ENCODE peak calls at places on chromosomes 6 and 20, in nine cellular contexts. U is Peyer's patch; K is effector CD4-positive, alpha-beta T cell; B is GM04503; R is left ventricle myocardium inferior; L is AG04450; E is activated naive CD8-positive, alpha-beta T cell treated with anti-CD3 and anti-CD28 coated beads for 36 hours; Q is CD4-positive, alpha-beta T cell; A is body of pancreas. F is an unnamed sample.

GRCh38 chr6:136737343-136738177 is 54.7 kb downstream of the MAP3K5 start:
- DNase-seq in U (no peak), Q (no peak), K (no peak), R (no peak), L (peak; percentile 59), A (peak; percentile 64), E (no peak), B (no peak), F (no peak)

GRCh38 chr20:50020283-50020682 is 37.5 kb downstream of the SNAI1 start:
- DNase-seq in B (no peak), U (no peak), Q (no peak), A (no peak), L (no peak), R (no peak), E (no peak), K (no peak), F (no peak)

GRCh38 chr6:135181333-135182119 is 418 bp downstream of the MYB start:
- DNase-seq in E (no peak), R (no peak), K (no peak), Q (no peak), B (no peak), A (no peak), U (no peak), L (no peak), F (no peak)

GRCh38 chr20:46638367-46639274 is 12.6 kb downstream of the SLC13A3 start:
- DNase-seq in K (no peak), L (no peak), E (no peak), Q (no peak), R (no peak), U (no peak), B (no peak), A (no peak), F (no peak)

GRCh38 chr20:33777831-33778230 is 33.3 kb upstream of the CHMP4B start:
- DNase-seq in R (no peak), K (no peak), L (no peak), U (no peak), B (no peak), A (no peak), Q (no peak), E (no peak), F (no peak)

GRCh38 chr20:35329435-35330139 is 37.4 kb upstream of the FAM83C start:
- DNase-seq in U (peak; percentile 72), B (no peak), A (no peak), R (no peak), Q (peak; percentile 13), E (peak; percentile 59), K (peak; percentile 4), L (no peak), F (no peak)

GRCh38 chr6:163400509-163400908 is 14.0 kb upstream of the QKI start:
- DNase-seq in B (no peak), Q (no peak), A (no peak), E (no peak), L (no peak), K (no peak), R (no peak), U (no peak), F (no peak)

GRCh38 chr6:85484941-85485340 is 35.1 kb downstream of the NT5E start:
- DNase-seq in Q (no peak), B (no peak), L (no peak), A (no peak), E (no peak), U (no peak), K (no peak), R (no peak), F (no peak)

GRCh38 chr20:40431611-40432010 is 257.4 kb downstream of the MAFB start:
- DNase-seq in B (no peak), K (no peak), L (no peak), E (no peak), A (no peak), Q (no peak), U (no peak), R (no peak), F (no peak)

GRCh38 chr20:25018425-25018824 is 25.9 kb upstream of the APMAP start:
- DNase-seq in A (no peak), B (no peak), L (no peak), R (no peak), E (no peak), Q (no peak), U (peak; percentile 10), K (no peak), F (no peak)

GRCh38 chr6:138500045-138500665 is 861 bp upstream of the NHSL1 start:
- DNase-seq in U (no peak), R (no peak), L (no peak), K (no peak), E (no peak), B (no peak), Q (no peak), A (no peak), F (no peak)

GRCh38 chr6:37056439-37057127 is 51.1 kb downstream of the FGD2 start:
- DNase-seq in U (no peak), Q (no peak), B (no peak), L (no peak), K (no peak), A (no peak), R (no peak), E (no peak), F (no peak)

GRCh38 chr6:149094934-149095341 is 222.6 kb upstream of the TAB2 start:
- DNase-seq in E (peak; percentile 28), R (no peak), L (no peak), A (no peak), K (no peak), U (no peak), B (no peak), Q (no peak), F (no peak)

GRCh38 chr6:158042245-158042798 is 60.7 kb downstream of the SYNJ2 start:
- DNase-seq in Q (no peak), B (no peak), A (no peak), K (no peak), L (peak; percentile 79), U (no peak), R (peak; percentile 71), E (no peak), F (no peak)

GRCh38 chr6:136491251-136491650 is 59.0 kb downstream of the MAP7 start:
- DNase-seq in B (no peak), Q (no peak), K (no peak), L (no peak), U (no peak), E (no peak), A (no peak), R (no peak), F (no peak)

GRCh38 chr6:21981235-21981833 is 315.5 kb downstream of the PRL start:
- DNase-seq in L (no peak), R (no peak), E (no peak), Q (no peak), K (no peak), A (no peak), U (no peak), B (no peak), F (no peak)

GRCh38 chr20:19048898-19049889 is 163.2 kb upstream of the SLC24A3 start:
- DNase-seq in A (no peak), K (no peak), B (no peak), U (no peak), L (no peak), Q (no peak), R (peak; percentile 38), E (no peak), F (no peak)

GRCh38 chr6:96611342-96611964 is 48.5 kb downstream of the FHL5 start:
- DNase-seq in L (no peak), A (no peak), E (no peak), R (no peak), B (no peak), U (no peak), K (no peak), Q (no peak), F (no peak)

GRCh38 chr6:7542065-7542877 is 800 bp downstream of the DSP start:
- DNase-seq in U (peak; percentile 53), A (peak; percentile 43), B (no peak), L (no peak), Q (no peak), R (peak; percentile 30), K (no peak), E (peak; percentile 5), F (no peak)

GRCh38 chr6:99350573-99350972 is 1.1 kb upstream of the FAXC start:
- DNase-seq in K (no peak), E (no peak), L (no peak), U (no peak), A (peak; percentile 30), R (no peak), Q (no peak), B (no peak), F (no peak)

GRCh38 chr6:17968081-17968518 is 19.3 kb downstream of the KIF13A start:
- DNase-seq in Q (no peak), K (no peak), A (no peak), E (no peak), B (no peak), R (no peak), U (no peak), L (no peak), F (no peak)

GRCh38 chr20:37356387-37356786 is 10.4 kb downstream of the SRC start:
- DNase-seq in K (no peak), L (no peak), R (peak; percentile 65), E (no peak), B (peak; percentile 27), A (peak; percentile 69), Q (no peak), U (peak; percentile 65), F (no peak)

GRCh38 chr20:57656821-57657536 is 36.8 kb upstream of the ZBP1 start:
- DNase-seq in U (peak; percentile 45), Q (no peak), B (no peak), K (no peak), L (no peak), R (peak; percentile 13), A (no peak), E (no peak), F (no peak)

GRCh38 chr6:130708338-130708737 is 118.9 kb upstream of the SMLR1 start:
- DNase-seq in E (no peak), U (no peak), R (no peak), B (no peak), A (no peak), L (peak; percentile 34), Q (no peak), K (no peak), F (no peak)

GRCh38 chr6:32087574-32088486 is 21.3 kb downstream of the TNXB start:
- DNase-seq in U (peak; percentile 92), B (no peak), L (peak; percentile 20), K (peak; percentile 51), E (peak; percentile 79), Q (peak; percentile 56), A (peak; percentile 86), R (peak; percentile 85), F (peak; percentile 23)

GRCh38 chr6:127384007-127384406 is 40.6 kb upstream of the ECHDC1 start:
- DNase-seq in U (no peak), A (no peak), K (no peak), L (no peak), E (no peak), Q (no peak), R (no peak), B (peak; percentile 13), F (no peak)

F was measured in T-helper 22 cell.